ENCODE peak calls at places on chromosomes 13 and 19, in four cellular contexts. H, V, Q and X are unnamed samples. For H3K4me1, the result is how much of the 10 kb centered on the place peaks cover.

GRCh38 chr13:64753606-64754005 is 2476.5 kb downstream of the PCDH9 start:
- DNase-seq in H (no peak), V (no peak), Q (no peak), X (no peak)

GRCh38 chr13:110312669-110313031 is 5.6 kb downstream of the COL4A2 start:
- DNase-seq in H (peak), V (no peak), Q (no peak), X (no peak)

GRCh38 chr19:7869453-7869909 is 4.7 kb downstream of the PRR36 start:
- DNase-seq in H (no peak), V (peak), Q (no peak), X (peak)

GRCh38 chr19:39098365-39099269 is 14.4 kb downstream of the ACP7 start:
- DNase-seq in H (no peak), V (no peak), Q (no peak), X (no peak)

GRCh38 chr19:43784251-43784980 is 3.6 kb upstream of the KCNN4 start:
- DNase-seq in H (no peak), V (no peak), Q (peak), X (peak)

GRCh38 chr19:22517496-22518411 is 95.6 kb upstream of the ZNF98 start:
- DNase-seq in H (no peak), V (no peak), Q (no peak), X (no peak)

GRCh38 chr13:26867451-26868067 is 107.0 kb upstream of the GPR12 start:
- DNase-seq in H (no peak), V (no peak), Q (peak), X (no peak)

GRCh38 chr13:32086791-32087441 is 55.3 kb downstream of the FRY start:
- DNase-seq in H (no peak), V (no peak), Q (no peak), X (no peak)

GRCh38 chr13:29849071-29849541 is 1.3 kb downstream of the UBL3 start:
- DNase-seq in H (no peak), V (no peak), Q (no peak), X (peak)

GRCh38 chr13:113245858-113246791 is 36.7 kb downstream of the CUL4A start:
- DNase-seq in H (no peak), V (no peak), Q (no peak), X (no peak)

GRCh38 chr13:79723462-79724116 is 242.6 kb downstream of the NDFIP2 start:
- DNase-seq in H (peak), V (no peak), Q (no peak), X (no peak)

GRCh38 chr19:10863107-10863700 is 8.1 kb upstream of the CARM1 start:
- DNase-seq in H (no peak), V (no peak), Q (no peak), X (peak)

GRCh38 chr13:57725480-57725879 is 93.9 kb downstream of the PCDH17 start:
- DNase-seq in H (no peak), V (no peak), Q (no peak), X (no peak)

DNA sequence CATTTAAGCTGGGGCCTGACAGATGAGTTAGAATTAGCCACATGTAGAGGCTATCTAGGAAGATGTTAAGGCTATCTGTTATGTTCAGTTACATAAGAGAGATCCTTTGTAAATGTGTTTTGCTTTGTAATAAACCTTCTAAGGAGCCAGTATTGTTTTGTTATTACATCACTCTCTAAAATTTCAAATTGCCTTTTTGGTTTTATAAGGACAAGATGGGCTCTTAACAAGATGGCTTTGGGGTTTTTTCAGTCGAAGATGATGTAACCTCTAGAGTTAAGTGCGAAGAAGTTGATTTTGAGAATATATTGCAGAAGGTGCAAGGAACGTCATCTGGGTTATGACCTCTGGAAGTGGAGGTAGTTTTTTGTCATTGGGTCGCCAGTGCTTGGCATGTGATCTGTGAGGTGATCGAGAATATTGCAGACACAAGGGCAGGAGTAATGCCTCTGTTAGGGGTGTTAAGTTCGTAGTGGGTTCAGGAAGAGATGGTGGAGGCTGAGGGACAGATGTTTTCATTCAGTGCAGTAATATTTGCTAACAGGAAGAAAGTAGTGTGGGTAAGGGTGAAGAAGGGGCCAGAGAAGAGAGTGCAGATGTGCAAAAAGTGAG is 12.7 kb downstream of the LSM14A start:
- DNase-seq in H (no peak), V (no peak), Q (no peak), X (no peak)
- H3K4me1 ChIP-seq in H (half or more), V (under half), Q (half or more), X (half or more)

GRCh38 chr19:3525052-3525451 is 13.9 kb upstream of the TEKTIP1 start:
- DNase-seq in H (no peak), V (no peak), Q (no peak), X (no peak)
- H3K27ac ChIP-seq in H (no peak), V (no peak), Q (no peak), X (no peak)

DNA sequence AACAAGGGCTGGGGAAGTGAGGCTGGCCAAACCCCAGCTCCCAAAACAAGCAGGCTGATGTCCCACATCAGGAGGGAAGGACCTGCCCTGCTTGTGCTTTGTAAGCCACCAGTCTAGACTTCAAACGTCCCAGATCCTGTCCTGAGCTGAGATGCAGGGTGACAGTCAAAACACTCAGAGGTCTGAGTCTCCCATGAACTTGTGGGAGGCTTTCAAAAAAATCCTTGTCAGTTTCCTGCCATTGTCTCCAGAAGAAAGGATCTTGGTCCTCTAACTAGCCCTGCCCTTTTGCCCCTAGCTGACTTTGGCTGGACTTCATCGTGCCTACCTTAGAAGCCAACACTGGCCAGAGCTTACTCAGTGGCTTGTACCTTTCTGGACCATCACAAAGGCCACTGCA is 43.3 kb downstream of the DZIP1 start:
- DNase-seq in H (no peak), V (no peak), Q (no peak), X (no peak)
- TF ChIP-seq POLR2A in H (no peak), V (no peak), Q (no peak), X (no peak)

GRCh38 chr13:30871713-30872029 is 34.4 kb upstream of the MEDAG start:
- DNase-seq in H (no peak), V (no peak), Q (no peak), X (no peak)

GRCh38 chr13:30870916-30871712 is 35.0 kb upstream of the MEDAG start:
- DNase-seq in H (no peak), V (no peak), Q (no peak), X (no peak)

GRCh38 chr13:30869491-30869890 is 36.6 kb upstream of the MEDAG start:
- DNase-seq in H (no peak), V (no peak), Q (no peak), X (no peak)

GRCh38 chr13:30868806-30869470 is 37.1 kb upstream of the MEDAG start:
- DNase-seq in H (no peak), V (no peak), Q (no peak), X (no peak)

GRCh38 chr13:30870049-30870884 is 35.8 kb upstream of the MEDAG start:
- DNase-seq in H (peak), V (peak), Q (no peak), X (peak)
- H3K4me1 ChIP-seq in H (half or more), V (under half), Q (under half), X (under half)

DNA sequence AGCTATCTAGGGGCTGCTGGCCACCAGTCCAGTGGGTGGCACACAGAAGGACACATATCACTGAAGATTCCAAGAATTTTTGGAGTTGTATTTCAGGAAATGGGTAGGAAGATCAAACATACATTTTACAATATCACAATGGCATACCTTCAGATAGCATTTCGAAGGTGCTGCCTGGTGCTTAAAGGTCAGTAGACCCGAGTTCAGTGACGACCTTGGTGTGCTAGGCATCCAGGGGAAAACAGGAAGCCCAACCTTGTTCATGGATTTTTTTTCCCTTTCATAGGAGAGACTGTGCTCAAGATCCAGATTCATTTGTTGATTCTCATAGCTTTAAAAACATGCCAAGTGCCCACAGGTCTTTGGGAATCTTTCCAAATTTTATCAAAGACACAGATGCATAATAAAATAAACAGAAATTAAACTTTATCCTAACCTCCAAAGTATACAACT is 51.0 kb upstream of the RCBTB2 start:
- DNase-seq in H (no peak), V (no peak), Q (no peak), X (no peak)
- H3K27ac ChIP-seq in H (no peak), V (no peak), Q (no peak), X (no peak)

GRCh38 chr19:42233106-42233505 is 9.3 kb downstream of the GSK3A start:
- DNase-seq in H (no peak), V (no peak), Q (no peak), X (no peak)

GRCh38 chr19:42235181-42235580 is 7.2 kb downstream of the GSK3A start:
- DNase-seq in H (no peak), V (no peak), Q (no peak), X (no peak)

GRCh38 chr19:42234364-42234763 is 8.0 kb downstream of the GSK3A start:
- DNase-seq in H (no peak), V (no peak), Q (no peak), X (no peak)

GRCh38 chr19:42232435-42232834 is 10.0 kb downstream of the GSK3A start:
- DNase-seq in H (no peak), V (no peak), Q (no peak), X (no peak)

DNA sequence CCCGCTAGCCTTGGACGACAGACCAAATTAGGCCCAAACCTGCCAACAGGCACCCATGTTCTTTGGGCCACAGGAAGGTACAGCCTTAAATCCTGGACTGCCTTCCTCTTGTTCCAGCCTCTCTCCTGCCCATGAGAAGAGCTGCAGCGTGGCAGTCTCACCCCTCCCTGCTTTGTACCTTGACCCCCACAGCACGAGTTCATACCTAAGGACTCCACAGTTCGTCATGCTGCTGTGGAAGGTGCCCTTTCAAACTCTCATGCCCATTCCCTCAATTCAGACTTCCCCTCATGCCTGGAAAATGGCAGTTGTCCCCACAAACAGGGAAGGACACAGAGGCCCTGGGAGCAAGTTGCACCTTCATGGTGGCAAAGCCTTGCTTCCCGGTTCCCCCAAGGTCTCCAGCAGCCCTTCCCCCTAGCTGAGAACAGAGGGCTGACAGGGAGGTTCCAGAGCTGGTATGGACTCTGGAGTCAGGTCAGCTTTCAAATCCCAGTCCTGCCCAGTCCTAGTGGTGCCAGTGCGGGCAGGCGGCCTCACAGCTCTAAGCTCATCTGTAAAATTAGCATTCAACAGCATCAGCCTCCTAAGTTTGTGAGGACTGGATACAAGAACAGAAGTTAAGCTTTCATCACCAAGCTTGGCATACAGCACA is 8.6 kb downstream of the GSK3A start:
- DNase-seq in H (no peak), V (no peak), Q (no peak), X (no peak)
- TF ChIP-seq POLR2A in H (no peak), V (no peak), Q (no peak), X (no peak)